ENCODE peak calls at places on chromosomes 7 and 10, in five cellular contexts. C, Y, L, J and A are unnamed samples.

GRCh38 chr10:80523776-80524175 is 13.9 kb upstream of the SH2D4B start:
- DNase-seq in L (no peak), Y (no peak), J (no peak), C (no peak), A (no peak)

GRCh38 chr10:71631007-71631859 is 88.3 kb downstream of the C10orf105 start:
- DNase-seq in L (no peak), C (no peak), J (no peak), Y (no peak), A (no peak)

GRCh38 chr10:126277177-126277576 is 111.1 kb downstream of the ADAM12 start:
- DNase-seq in L (no peak), J (no peak), C (no peak), Y (peak; percentile 1), A (no peak)

GRCh38 chr7:149774237-149775175 is 1.1 kb upstream of the ZNF467 start:
- DNase-seq in J (no peak), C (no peak), L (no peak), Y (no peak), A (no peak)

GRCh38 chr7:131602994-131603372 is 46.6 kb upstream of the PODXL start:
- DNase-seq in L (no peak), C (no peak), J (no peak), Y (no peak), A (no peak)

GRCh38 chr10:14163374-14164125 is 167.2 kb downstream of the FRMD4A start:
- DNase-seq in C (no peak), J (no peak), Y (no peak), L (no peak), A (peak; percentile 59)

GRCh38 chr7:43758861-43759683 is 592 bp downstream of the BLVRA start:
- DNase-seq in C (peak; percentile 26), Y (peak; percentile 7), J (peak; percentile 83), L (peak; percentile 38), A (peak; percentile 85)

GRCh38 chr7:7970620-7971307 is 2.2 kb downstream of the GLCCI1 start:
- DNase-seq in C (no peak), J (no peak), L (peak; percentile 32), Y (peak; percentile 34), A (peak; percentile 57)

GRCh38 chr7:117982071-117983055 is 109.1 kb upstream of the CTTNBP2 start:
- DNase-seq in J (no peak), L (no peak), C (no peak), Y (no peak), A (no peak)

GRCh38 chr10:46255696-46256355 is 31.0 kb upstream of the ANTXRL start:
- DNase-seq in Y (no peak), J (peak; percentile 47), C (no peak), L (no peak), A (no peak)

GRCh38 chr10:33248638-33249037 is 85.8 kb downstream of the NRP1 start:
- DNase-seq in J (no peak), Y (no peak), L (peak; percentile 93), C (no peak), A (no peak)

GRCh38 chr10:51073461-51074237 is 638 bp upstream of the PRKG1 start:
- DNase-seq in Y (no peak), C (no peak), L (no peak), J (no peak), A (peak; percentile 68)